ENCODE peak calls at places on chromosomes 2 and 18, in four cellular contexts. A is CD8-positive, alpha-beta T cell; N is ovary; C is right lobe of liver. Z is an unnamed sample.

GRCh38 chr18:63440897-63441296 is 18.6 kb upstream of the VPS4B start:
- DNase-seq in A (no peak), N (no peak), C (no peak), Z (no peak)

GRCh38 chr18:7923105-7923504 is 356.0 kb downstream of the PTPRM start:
- DNase-seq in A (no peak), N (no peak), C (no peak), Z (no peak)

GRCh38 chr18:22241806-22242440 is 72.5 kb downstream of the GATA6 start:
- DNase-seq in A (no peak), N (no peak), C (no peak), Z (no peak)

GRCh38 chr2:70084973-70085710 is 2.1 kb upstream of the PCBP1 start:
- DNase-seq in A (peak), N (peak), C (peak), Z (no peak)

GRCh38 chr2:162293122-162293781 is 25.2 kb downstream of the IFIH1 start:
- DNase-seq in A (no peak), N (no peak), C (no peak), Z (no peak)

GRCh38 chr2:85504434-85505261 is 34.3 kb upstream of the MAT2A start:
- DNase-seq in A (no peak), N (peak), C (no peak), Z (no peak)

GRCh38 chr2:231621051-231621879 is 28.6 kb downstream of the TEX44 start:
- DNase-seq in A (no peak), N (peak), C (peak), Z (peak)

GRCh38 chr2:239765911-239766310 is 259.2 kb downstream of the NDUFA10 start:
- DNase-seq in A (no peak), N (no peak), C (no peak), Z (no peak)

GRCh38 chr2:26880161-26880560 is 32.2 kb downstream of the DPYSL5 start:
- DNase-seq in A (no peak), N (no peak), C (no peak), Z (no peak)

GRCh38 chr2:43358688-43359201 is 132.3 kb upstream of the ZFP36L2 start:
- DNase-seq in A (no peak), N (no peak), C (no peak), Z (no peak)

GRCh38 chr2:233051241-233052149 is 8.6 kb upstream of the INPP5D start:
- DNase-seq in A (no peak), N (peak), C (peak), Z (peak)
- H3K27ac ChIP-seq in A (no peak), N (no peak), C (no peak), Z (peak)

DNA sequence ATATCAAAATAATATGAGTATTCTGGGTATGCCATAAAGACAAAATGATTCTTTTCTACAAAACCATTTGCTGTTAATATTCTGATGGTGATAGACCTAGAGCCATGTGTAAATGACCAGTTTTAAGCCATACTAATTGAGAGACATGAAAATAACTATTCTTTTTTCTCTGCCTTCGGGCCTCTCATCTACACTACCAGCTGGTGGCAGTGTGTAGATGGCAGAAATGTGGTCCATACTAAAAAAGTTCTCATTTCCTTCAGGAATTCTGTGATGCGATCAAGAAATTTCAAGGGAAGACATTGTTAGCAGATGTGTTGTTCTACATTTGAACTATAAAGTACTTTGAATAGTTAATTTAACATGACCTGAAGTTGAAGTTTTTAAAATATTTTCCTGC is 485.2 kb downstream of the TRIB2 start:
- DNase-seq in A (no peak), N (no peak), C (no peak), Z (no peak)
- TF ChIP-seq CTCF in A (no peak), N (no peak), C (no peak), Z (no peak)

DNA sequence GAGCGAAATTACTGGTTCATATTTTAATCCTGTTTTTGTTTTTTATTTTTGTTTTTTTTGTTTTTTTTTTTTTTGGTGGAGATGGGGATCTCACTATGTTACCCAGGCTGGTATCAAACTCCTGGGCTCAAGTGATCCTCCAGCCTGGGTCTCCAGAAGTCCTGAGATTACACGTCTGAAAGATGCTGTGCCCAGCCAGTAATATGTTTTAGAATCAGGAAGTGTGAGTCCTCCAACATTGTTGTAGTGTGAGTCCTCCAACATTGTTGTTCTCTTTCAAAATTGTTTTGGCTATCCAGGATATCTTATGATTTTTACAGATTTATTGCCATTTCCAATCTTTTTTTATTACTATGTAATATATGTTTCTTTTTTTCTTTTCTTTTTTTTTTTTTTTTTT is 23.1 kb downstream of the TPRKB start:
- DNase-seq in A (no peak), N (no peak), C (no peak), Z (no peak)
- H3K4me3 ChIP-seq in A (no peak), N (no peak), C (no peak), Z (no peak)

DNA sequence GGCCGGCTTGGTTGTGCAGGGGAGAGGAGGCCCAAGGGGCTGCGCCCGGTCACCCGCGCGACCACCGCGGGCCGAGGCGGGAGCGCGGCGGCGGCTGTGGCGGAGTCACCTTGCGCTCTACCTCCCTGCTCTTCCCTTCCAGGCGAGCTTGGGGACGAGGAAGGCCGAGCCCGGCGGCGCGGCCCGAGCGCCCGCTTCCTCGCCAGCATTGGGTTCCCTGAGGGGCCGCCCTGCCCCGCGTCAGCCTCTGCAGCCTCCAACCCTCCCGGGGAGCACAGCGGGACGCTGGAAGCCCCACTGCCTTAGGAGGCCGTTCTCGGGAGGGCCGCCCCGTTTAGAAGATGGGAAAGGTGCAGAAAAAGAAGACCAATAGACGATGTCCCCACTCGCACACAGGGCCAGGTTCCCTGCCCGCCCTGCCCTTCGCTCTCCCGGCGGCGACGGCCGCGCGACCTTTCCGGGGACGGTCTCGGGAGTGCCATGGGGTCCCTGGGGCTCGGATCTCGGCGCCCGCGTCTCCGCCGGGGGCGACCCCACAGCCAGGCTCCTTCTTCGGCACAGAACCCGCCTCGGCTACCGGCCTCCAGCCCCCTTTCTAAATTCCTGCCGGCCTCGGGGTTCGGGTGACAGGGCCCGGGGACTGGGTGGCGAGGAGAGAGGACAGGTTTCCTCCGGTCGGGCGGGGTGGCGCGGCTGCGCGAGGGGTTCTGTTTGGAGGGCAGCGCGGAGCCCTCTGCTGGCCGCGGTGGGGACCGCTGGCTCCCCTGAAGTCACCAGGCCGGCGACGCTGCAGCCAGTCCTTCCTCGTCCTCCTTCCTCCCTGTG is 85.5 kb downstream of the HS6ST1 start:
- DNase-seq in A (peak), N (peak), C (peak), Z (peak)
- H3K27ac ChIP-seq in A (peak), N (peak), C (peak), Z (peak)

GRCh38 chr2:49189512-49190225 is 35.4 kb upstream of the FSHR start:
- DNase-seq in A (no peak), N (no peak), C (no peak), Z (no peak)

GRCh38 chr2:49186050-49186648 is 31.8 kb upstream of the FSHR start:
- DNase-seq in A (no peak), N (no peak), C (no peak), Z (no peak)

DNA sequence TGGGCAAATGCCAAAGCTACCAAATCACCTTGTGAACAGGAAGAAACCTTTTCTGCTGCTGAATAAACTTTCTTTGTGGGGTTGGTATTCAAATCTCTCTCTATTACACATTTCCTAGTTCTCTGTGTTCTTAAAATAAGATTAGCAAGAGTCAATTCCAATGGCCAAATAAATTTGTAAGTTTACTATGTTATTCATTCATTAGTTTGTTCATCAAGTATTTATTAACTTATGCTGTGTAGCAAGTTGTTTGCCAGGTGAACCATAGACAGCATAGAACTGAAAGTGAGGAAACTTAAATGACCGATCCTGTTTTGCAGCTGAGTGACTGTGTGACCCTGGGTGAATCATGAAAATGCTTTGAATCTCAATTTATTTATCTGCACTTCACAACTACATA is 37.7 kb upstream of the FSHR start:
- DNase-seq in A (no peak), N (no peak), C (no peak), Z (no peak)
- TF ChIP-seq CTCF in A (no peak), N (no peak), C (no peak), Z (no peak)

GRCh38 chr2:135741043-135741394 is 636 bp upstream of the UBXN4 start:
- DNase-seq in A (no peak), N (no peak), C (no peak), Z (no peak)
- H3K4me3 ChIP-seq in A (no peak), N (no peak), C (peak), Z (no peak)

GRCh38 chr2:9918275-9918674 is 33.2 kb upstream of the GRHL1 start:
- DNase-seq in A (no peak), N (no peak), C (no peak), Z (no peak)
- H3K27ac ChIP-seq in A (no peak), N (no peak), C (no peak), Z (no peak)